ENCODE peak calls at places on chromosomes 13 and 19, in four cellular contexts. T is A549, Q is AG04449, X is iPS DF 6.9. G is an unnamed sample.

GRCh38 chr13:26037302-26037701 is 14.5 kb downstream of the SHISA2 start:
- DNase-seq in T (peak), Q (no peak), X (peak), G (no peak)

GRCh38 chr13:52845334-52845761 is 3.1 kb downstream of the PCDH8 start:
- DNase-seq in T (no peak), Q (no peak), X (no peak), G (no peak)

GRCh38 chr13:71218960-71219359 is 648.0 kb downstream of the DACH1 start:
- DNase-seq in T (peak), Q (no peak), X (peak), G (no peak)

GRCh38 chr19:30596268-30596667 is 224.1 kb downstream of the ZNF536 start:
- DNase-seq in T (no peak), Q (no peak), X (no peak), G (no peak)

GRCh38 chr13:107551521-107551920 is 663.8 kb downstream of the LIG4 start:
- DNase-seq in T (no peak), Q (no peak), X (no peak), G (no peak)

GRCh38 chr13:28659611-28659970 is 661 bp downstream of the POMP start:
- DNase-seq in T (no peak), Q (no peak), X (no peak), G (no peak)

GRCh38 chr19:39810424-39810823 is 23.5 kb downstream of the DYRK1B start:
- DNase-seq in T (no peak), Q (no peak), X (no peak), G (no peak)

GRCh38 chr13:95641961-95642621 is 2.4 kb downstream of the DZIP1 start:
- DNase-seq in T (no peak), Q (no peak), X (no peak), G (no peak)

GRCh38 chr19:51511353-51511752 is 9.8 kb upstream of the SIGLEC12 start:
- DNase-seq in T (peak), Q (no peak), X (peak), G (no peak)

GRCh38 chr13:79455331-79455730 is 25.6 kb upstream of the NDFIP2 start:
- DNase-seq in T (no peak), Q (no peak), X (no peak), G (no peak)

GRCh38 chr13:90717451-90717936 is 630.0 kb upstream of the MIR17HG start:
- DNase-seq in T (no peak), Q (no peak), X (no peak), G (peak)

GRCh38 chr13:43469791-43470190 is 317.0 kb downstream of the ENOX1 start:
- DNase-seq in T (no peak), Q (peak), X (no peak), G (no peak)

GRCh38 chr13:74287672-74288169 is 153.5 kb upstream of the KLF12 start:
- DNase-seq in T (peak), Q (no peak), X (no peak), G (peak)

GRCh38 chr13:25898991-25899390 is 152.8 kb downstream of the SHISA2 start:
- DNase-seq in T (no peak), Q (no peak), X (no peak), G (no peak)

GRCh38 chr19:18073197-18073596 is 13.5 kb downstream of the IL12RB1 start:
- DNase-seq in T (no peak), Q (no peak), X (no peak), G (no peak)

GRCh38 chr13:55583953-55584593 is 1556.6 kb upstream of the PRR20A start:
- DNase-seq in T (no peak), Q (no peak), X (no peak), G (no peak)

GRCh38 chr13:29568731-29569130 is 26.8 kb downstream of the SLC7A1 start:
- DNase-seq in T (no peak), Q (no peak), X (no peak), G (no peak)

GRCh38 chr19:31502536-31503170 is 153.4 kb upstream of the TSHZ3 start:
- DNase-seq in T (no peak), Q (no peak), X (no peak), G (no peak)

DNA sequence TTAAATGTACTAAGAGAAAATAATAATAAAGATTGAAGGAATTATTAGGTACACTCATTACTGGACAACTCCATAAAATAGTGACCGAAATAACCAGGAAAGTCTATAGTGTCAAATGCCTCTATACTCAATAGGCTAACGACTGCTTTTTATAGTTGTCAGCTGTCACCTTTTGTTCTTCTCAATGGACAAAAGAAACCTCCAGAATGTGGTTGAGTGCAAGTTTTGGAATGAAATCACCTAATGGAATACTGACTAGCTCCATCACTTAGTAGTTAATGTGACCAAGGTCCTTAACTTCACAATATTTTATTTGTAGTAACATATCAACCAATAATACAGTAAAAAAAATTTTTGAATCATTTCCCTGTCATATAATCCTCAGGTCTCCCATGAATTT is 18.1 kb downstream of the TSC22D1 start:
- DNase-seq in T (no peak), Q (no peak), X (no peak), G (no peak)
- H3K4me3 ChIP-seq in T (no peak), Q (no peak), X (no peak), G (no peak)

GRCh38 chr19:49850221-49850486 is 805 bp upstream of the PTOV1 start:
- DNase-seq in T (no peak), Q (no peak), X (no peak), G (no peak)
- H3K4me3 ChIP-seq in T (peak), Q (peak), X (peak), G (peak)

GRCh38 chr13:101493541-101493940 is 41.1 kb downstream of the ITGBL1 start:
- DNase-seq in T (no peak), Q (no peak), X (no peak), G (no peak)

DNA sequence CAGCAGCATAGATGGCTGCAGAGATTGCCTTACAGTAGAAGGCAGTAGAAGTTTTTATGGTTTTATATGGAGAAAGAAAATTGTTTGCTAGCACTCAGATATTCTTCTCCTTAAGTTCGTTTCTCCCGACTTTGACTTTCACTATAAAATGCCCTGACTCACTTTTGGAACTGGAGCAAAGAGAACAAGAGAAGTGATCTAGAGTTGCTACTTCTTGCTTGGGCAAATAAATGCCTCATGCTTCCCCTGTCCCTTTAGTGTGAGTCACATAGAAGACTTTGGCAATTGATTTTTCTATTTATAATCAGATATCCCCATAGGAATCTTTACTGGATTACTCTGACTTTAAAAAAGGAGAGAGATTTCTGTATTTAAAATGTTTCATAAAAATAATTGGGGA is 46.9 kb downstream of the ITGBL1 start:
- DNase-seq in T (no peak), Q (no peak), X (no peak), G (no peak)
- H3K4me3 ChIP-seq in T (no peak), Q (no peak), X (no peak), G (no peak)

DNA sequence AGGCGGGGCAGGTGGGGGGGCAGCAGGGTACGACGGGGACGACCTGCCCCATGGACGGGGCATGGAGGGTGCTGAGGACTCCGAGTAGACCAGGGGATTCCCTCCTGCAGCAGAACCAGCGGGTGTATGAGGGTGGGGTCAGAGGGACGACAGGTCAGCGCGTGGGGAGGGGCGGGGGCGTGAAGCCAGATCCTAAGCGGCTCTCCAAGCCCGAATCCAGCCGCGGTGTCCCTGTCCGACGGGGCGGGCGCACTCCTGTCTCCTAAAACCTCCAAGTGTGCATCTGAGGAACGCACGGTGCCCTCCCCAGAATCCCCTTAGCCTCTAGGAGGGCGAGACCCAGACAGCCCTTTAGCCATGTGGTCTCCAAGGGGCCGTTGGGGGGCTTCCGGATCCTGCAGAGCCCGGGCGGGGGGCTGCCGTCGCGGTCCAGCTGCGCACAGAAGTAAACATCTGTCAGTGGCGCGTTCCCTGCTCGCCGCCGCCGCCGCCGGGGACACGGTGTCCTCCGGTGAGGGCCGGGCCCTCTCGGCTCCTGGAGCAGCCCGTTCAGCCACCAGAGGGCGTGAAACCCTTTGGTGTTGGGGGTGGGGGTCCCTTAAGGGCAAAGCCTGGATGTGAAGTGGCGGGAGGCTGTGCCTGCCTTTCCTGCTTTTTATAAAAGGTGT is 732 bp downstream of the NRTN start:
- DNase-seq in T (peak), Q (no peak), X (no peak), G (no peak)
- H3K4me3 ChIP-seq in T (peak), Q (no peak), X (peak), G (no peak)

GRCh38 chr19:43501661-43502418 is 2.7 kb downstream of the PHLDB3 start:
- DNase-seq in T (no peak), Q (no peak), X (no peak), G (no peak)

GRCh38 chr19:43504426-43505185 is at the start of gene PHLDB3:
- DNase-seq in T (no peak), Q (no peak), X (no peak), G (no peak)

GRCh38 chr19:43505186-43505456 is 575 bp upstream of the PHLDB3 start:
- DNase-seq in T (no peak), Q (no peak), X (no peak), G (no peak)

GRCh38 chr19:43503501-43504425 is 783 bp downstream of the PHLDB3 start:
- DNase-seq in T (peak), Q (peak), X (peak), G (peak)

GRCh38 chr19:43502419-43502976 is 2.0 kb downstream of the PHLDB3 start:
- DNase-seq in T (no peak), Q (no peak), X (no peak), G (no peak)
- H3K4me3 ChIP-seq in T (no peak), Q (no peak), X (no peak), G (no peak)

DNA sequence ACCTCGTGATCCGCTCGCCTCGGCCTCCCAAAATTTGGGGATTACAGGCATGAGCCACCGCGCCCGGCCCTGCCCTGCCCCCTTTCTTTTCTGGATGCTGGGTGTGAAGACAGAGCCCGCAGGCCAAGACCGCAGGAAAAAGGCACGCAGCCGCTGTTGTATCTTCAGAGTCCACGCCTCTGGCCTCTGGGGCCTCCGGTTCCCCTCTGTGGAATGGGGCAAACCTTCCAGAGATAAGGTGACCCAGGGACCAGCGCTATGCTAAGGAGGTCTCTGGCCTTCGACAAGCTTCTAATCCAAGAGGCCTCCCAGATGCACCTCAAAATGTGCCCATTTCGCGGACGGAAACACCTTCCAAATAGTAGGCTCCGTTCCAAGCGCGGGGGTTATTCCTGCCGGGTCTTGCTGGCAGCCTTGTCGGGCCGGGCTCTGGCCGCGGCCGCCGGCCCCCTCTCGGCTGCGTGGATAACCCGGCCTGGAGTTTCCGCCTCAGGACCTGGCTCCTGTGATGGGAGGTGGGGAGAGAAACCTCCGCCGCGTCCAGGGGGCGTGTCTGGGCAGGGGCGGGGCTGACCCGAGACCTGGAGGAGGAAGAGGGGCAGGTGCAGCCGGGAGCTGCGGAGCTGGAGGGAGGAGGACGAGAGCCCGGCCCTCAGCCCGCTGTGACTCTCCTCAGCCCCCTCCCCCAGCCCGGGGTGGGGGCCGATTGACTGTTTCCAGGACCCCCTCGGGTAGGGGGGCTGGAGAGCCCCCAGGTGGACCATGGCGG is 13.1 kb downstream of the TJP3 start:
- DNase-seq in T (peak), Q (no peak), X (peak), G (peak)
- H3K4me3 ChIP-seq in T (peak), Q (peak), X (peak), G (no peak)

GRCh38 chr13:54029720-54030119 is 1001.1 kb downstream of the OLFM4 start:
- DNase-seq in T (no peak), Q (no peak), X (no peak), G (no peak)
- H3K4me3 ChIP-seq in T (no peak), Q (no peak), X (no peak), G (no peak)

GRCh38 chr13:105272660-105273631 is 1262.5 kb downstream of the EFNB2 start:
- DNase-seq in T (no peak), Q (no peak), X (no peak), G (no peak)

GRCh38 chr13:105273665-105274222 is 1261.7 kb downstream of the EFNB2 start:
- DNase-seq in T (no peak), Q (no peak), X (no peak), G (no peak)

GRCh38 chr13:105276571-105276970 is 1258.9 kb downstream of the EFNB2 start:
- DNase-seq in T (no peak), Q (no peak), X (no peak), G (no peak)

DNA sequence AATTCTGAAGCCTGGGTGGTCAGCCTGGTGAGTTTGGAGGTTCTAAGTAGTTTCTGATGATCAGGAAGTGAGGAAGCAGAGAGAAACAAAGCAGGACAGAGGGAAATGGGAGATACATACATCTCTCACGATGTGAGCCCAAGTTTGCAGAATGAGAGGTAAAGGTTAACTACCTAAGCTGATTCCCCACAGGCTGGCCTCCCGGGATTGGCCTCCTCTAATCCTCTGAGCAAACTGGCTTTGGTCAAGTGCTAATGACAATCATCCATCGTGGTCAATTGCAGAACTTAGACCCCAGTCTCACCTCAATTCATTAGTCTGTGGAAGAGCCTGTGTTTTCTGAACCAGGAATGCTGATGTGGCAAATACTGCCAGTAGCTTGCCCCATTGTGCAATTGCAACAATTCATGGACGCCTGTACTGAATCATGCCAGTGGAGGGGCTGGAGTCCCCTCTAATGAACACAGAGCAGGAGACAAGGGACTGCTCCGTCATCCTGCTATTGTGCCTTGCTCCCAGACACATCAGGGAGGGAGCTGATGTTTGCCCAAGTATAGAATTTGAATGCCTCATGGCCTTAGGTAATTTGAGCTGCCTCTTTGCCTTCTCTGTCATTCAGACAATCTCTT is 1256.6 kb downstream of the EFNB2 start:
- DNase-seq in T (no peak), Q (no peak), X (no peak), G (no peak)
- H3K4me3 ChIP-seq in T (no peak), Q (no peak), X (no peak), G (no peak)